ENCODE peak calls at places on chromosome 18, in eight cellular contexts. U is RWPE1; M is GM13976; H is CD8-positive, alpha-beta T cell; J is A673; L is T-cell; A is SK-N-DZ; R is tibial nerve. Q is an unnamed sample.

GRCh38 chr18:41744664-41745063 is 210.4 kb upstream of the PIK3C3 start:
- DNase-seq in U (no peak), M (no peak), H (no peak), J (no peak), L (no peak), A (no peak), R (no peak), Q (no peak)

GRCh38 chr18:26624443-26624842 is 76.1 kb upstream of the KCTD1 start:
- DNase-seq in U (no peak), M (no peak), H (no peak), J (no peak), L (no peak), A (no peak), R (no peak), Q (no peak)

GRCh38 chr18:78473563-78473962 is 506.1 kb upstream of the SALL3 start:
- DNase-seq in U (no peak), M (no peak), H (no peak), J (no peak), L (no peak), A (no peak), R (no peak), Q (no peak)

GRCh38 chr18:42882146-42882545 is 233.3 kb downstream of the RIT2 start:
- DNase-seq in U (no peak), M (no peak), H (no peak), J (no peak), L (no peak), A (no peak), R (no peak), Q (no peak)

GRCh38 chr18:70421471-70421870 is 132.6 kb downstream of the SOCS6 start:
- DNase-seq in U (peak), M (no peak), H (no peak), J (no peak), L (no peak), A (no peak), R (no peak), Q (no peak)

GRCh38 chr18:52227536-52227935 is 112.5 kb upstream of the DCC start:
- DNase-seq in U (no peak), M (no peak), H (no peak), J (no peak), L (no peak), A (no peak), R (no peak), Q (no peak)

GRCh38 chr18:47635416-47635815 is 295.0 kb downstream of the SMAD2 start:
- DNase-seq in U (no peak), M (no peak), H (no peak), J (no peak), L (no peak), A (no peak), R (no peak), Q (no peak)

GRCh38 chr18:23970161-23971153 is 44.1 kb upstream of the TTC39C start:
- DNase-seq in U (no peak), M (no peak), H (peak), J (no peak), L (peak), A (no peak), R (no peak), Q (no peak)

GRCh38 chr18:23703987-23704384 is 14.7 kb downstream of the LAMA3 start:
- DNase-seq in U (no peak), M (no peak), H (no peak), J (no peak), L (no peak), A (no peak), R (no peak), Q (no peak)

GRCh38 chr18:13369756-13370510 is 151.4 kb downstream of the LDLRAD4 start:
- DNase-seq in U (no peak), M (no peak), H (no peak), J (no peak), L (no peak), A (peak), R (no peak), Q (no peak)

GRCh38 chr18:10440874-10441273 is 13.6 kb upstream of the APCDD1 start:
- DNase-seq in U (no peak), M (no peak), H (no peak), J (peak), L (no peak), A (peak), R (no peak), Q (no peak)

GRCh38 chr18:13614701-13615288 is 111.6 kb downstream of the FAM210A start:
- DNase-seq in U (no peak), M (peak), H (no peak), J (peak), L (peak), A (no peak), R (no peak), Q (no peak)

GRCh38 chr18:7021994-7022840 is 95.4 kb downstream of the LAMA1 start:
- DNase-seq in U (peak), M (no peak), H (no peak), J (peak), L (no peak), A (peak), R (no peak), Q (peak)

GRCh38 chr18:51195602-51196115 is 1.8 kb downstream of the MEX3C start:
- DNase-seq in U (peak), M (no peak), H (no peak), J (peak), L (no peak), A (peak), R (no peak), Q (peak)

GRCh38 chr18:46265190-46266156 is 161.3 kb downstream of the HAUS1 start:
- DNase-seq in U (no peak), M (no peak), H (no peak), J (peak), L (no peak), A (no peak), R (no peak), Q (no peak)

GRCh38 chr18:8630546-8630945 is 21.3 kb downstream of the RAB12 start:
- DNase-seq in U (no peak), M (no peak), H (no peak), J (no peak), L (no peak), A (no peak), R (no peak), Q (no peak)

GRCh38 chr18:33495278-33495677 is 54.8 kb upstream of the CCDC178 start:
- DNase-seq in U (peak), M (no peak), H (no peak), J (peak), L (no peak), A (peak), R (no peak), Q (peak)

GRCh38 chr18:63225434-63225833 is 94.1 kb downstream of the BCL2 start:
- DNase-seq in U (no peak), M (no peak), H (no peak), J (no peak), L (no peak), A (no peak), R (no peak), Q (no peak)

Q was measured in MM.1S.